ENCODE peak calls at places on chromosomes 3 and 15, in seven cellular contexts. M is left lung, J is A549, O is pancreas, D is Right ventricle myocardium inferior, T is foreskin keratinocyte, B is left lobe of liver. W is an unnamed sample.

GRCh38 chr3:43011638-43012037 is 32.5 kb downstream of the GASK1A start:
- ATAC-seq in M (no peak), J (no peak), O (no peak), D (no peak), T (no peak), B (no peak), W (no peak)

GRCh38 chr3:77931272-77932009 is 891.5 kb downstream of the ROBO2 start:
- ATAC-seq in M (peak), J (no peak), O (peak), D (peak), T (no peak), B (no peak), W (peak)

GRCh38 chr3:146640955-146641867 is 36.1 kb upstream of the PLSCR5 start:
- ATAC-seq in M (peak), J (peak), O (peak), D (no peak), T (peak), B (peak), W (no peak)

GRCh38 chr3:13141991-13142412 is 68.8 kb upstream of the IQSEC1 start:
- ATAC-seq in M (peak), J (no peak), O (peak), D (no peak), T (peak), B (no peak), W (no peak)

GRCh38 chr3:46939578-46940405 is 36.8 kb downstream of the CCDC12 start:
- ATAC-seq in M (no peak), J (no peak), O (no peak), D (no peak), T (no peak), B (no peak), W (no peak)

GRCh38 chr15:68504721-68505090 is 72.7 kb upstream of the ITGA11 start:
- ATAC-seq in M (no peak), J (no peak), O (no peak), D (no peak), T (no peak), B (no peak), W (no peak)

GRCh38 chr15:57005244-57005643 is 86.8 kb downstream of the TCF12 start:
- ATAC-seq in M (no peak), J (no peak), O (no peak), D (no peak), T (no peak), B (no peak), W (no peak)

GRCh38 chr3:128053614-128054013 is 1.4 kb downstream of the SEC61A1 start:
- ATAC-seq in M (no peak), J (no peak), O (peak), D (no peak), T (no peak), B (no peak), W (no peak)

GRCh38 chr3:138009476-138010272 is at the start of gene CLDN18:
- ATAC-seq in M (peak), J (no peak), O (no peak), D (no peak), T (no peak), B (no peak), W (no peak)

GRCh38 chr3:86930831-86931230 is 60.1 kb downstream of the VGLL3 start:
- ATAC-seq in M (no peak), J (no peak), O (no peak), D (no peak), T (no peak), B (no peak), W (no peak)

GRCh38 chr15:20295238-20295811 is 246.3 kb downstream of the GOLGA6L6 start:
- ATAC-seq in M (no peak), J (no peak), O (no peak), D (no peak), T (peak), B (no peak), W (no peak)

GRCh38 chr3:126671521-126671920 is 16.6 kb upstream of the TXNRD3 start:
- ATAC-seq in M (no peak), J (no peak), O (no peak), D (no peak), T (no peak), B (no peak), W (no peak)

GRCh38 chr3:140386357-140387100 is 291.3 kb upstream of the TRIM42 start:
- ATAC-seq in M (peak), J (no peak), O (peak), D (peak), T (no peak), B (peak), W (no peak)

GRCh38 chr3:86969500-86970189 is 21.3 kb downstream of the VGLL3 start:
- ATAC-seq in M (peak), J (peak), O (peak), D (no peak), T (peak), B (peak), W (no peak)

GRCh38 chr3:38636464-38636863 is 13.0 kb downstream of the SCN5A start:
- ATAC-seq in M (no peak), J (no peak), O (no peak), D (no peak), T (no peak), B (no peak), W (no peak)

GRCh38 chr3:150319900-150320299 is 88.2 kb upstream of the TSC22D2 start:
- ATAC-seq in M (peak), J (peak), O (peak), D (no peak), T (peak), B (no peak), W (no peak)

GRCh38 chr3:3165241-3165640 is 14.2 kb downstream of the CRBN start:
- ATAC-seq in M (no peak), J (no peak), O (no peak), D (no peak), T (no peak), B (no peak), W (no peak)

GRCh38 chr15:22954798-22955543 is 25.2 kb downstream of the CYFIP1 start:
- ATAC-seq in M (no peak), J (peak), O (peak), D (no peak), T (no peak), B (peak), W (no peak)

GRCh38 chr3:181730934-181731333 is 19.2 kb downstream of the SOX2 start:
- ATAC-seq in M (no peak), J (no peak), O (no peak), D (no peak), T (no peak), B (no peak), W (no peak)

GRCh38 chr3:152278674-152279427 is 10.1 kb downstream of the MBNL1 start:
- ATAC-seq in M (peak), J (no peak), O (no peak), D (peak), T (no peak), B (no peak), W (no peak)

W was measured in gastroesophageal sphincter.